ENCODE peak calls at places on chromosome 17, in four cellular contexts. P, X, G and U are unnamed samples.
A peak's percentile ranks its signal among the peaks of the same experiment; 100 is the strongest.

GRCh38 chr17:78316115-78316866 is 43.6 kb downstream of the SOCS3 start:
- DNase-seq in P (no peak), X (no peak), G (no peak), U (no peak)

GRCh38 chr17:47652570-47652969 is 2.9 kb downstream of the KPNB1 start:
- DNase-seq in P (no peak), X (no peak), G (no peak), U (no peak)

GRCh38 chr17:14748036-14748715 is 447.3 kb downstream of the HS3ST3B1 start:
- DNase-seq in P (no peak), X (no peak), G (no peak), U (no peak)

GRCh38 chr17:63277629-63278028 is 168.5 kb downstream of the CYB561 start:
- DNase-seq in P (no peak), X (no peak), G (no peak), U (no peak)

GRCh38 chr17:5237541-5238016 is 2.9 kb upstream of the SCIMP start:
- DNase-seq in P (peak; percentile 93), X (peak; percentile 81), G (peak; percentile 78), U (no peak)

GRCh38 chr17:38455288-38455915 is 27.1 kb downstream of the ARHGAP23 start:
- DNase-seq in P (no peak), X (no peak), G (no peak), U (no peak)

GRCh38 chr17:64306850-64307463 is 43.9 kb upstream of the TEX2 start:
- DNase-seq in P (no peak), X (peak; percentile 60), G (peak; percentile 84), U (no peak)

GRCh38 chr17:45867702-45868101 is 23.0 kb downstream of the SPPL2C start:
- DNase-seq in P (no peak), X (peak; percentile 20), G (peak; percentile 27), U (no peak)

GRCh38 chr17:4433515-4434031 is at the start of gene SPNS3:
- DNase-seq in P (no peak), X (no peak), G (no peak), U (no peak)

GRCh38 chr17:62819511-62820221 is 11.6 kb upstream of the MARCHF10 start:
- DNase-seq in P (no peak), X (peak; percentile 78), G (no peak), U (no peak)

GRCh38 chr17:80773243-80773991 is 218.2 kb upstream of the CHMP6 start:
- DNase-seq in P (no peak), X (no peak), G (no peak), U (no peak)

GRCh38 chr17:2195729-2196128 is 107.9 kb downstream of the SMG6 start:
- DNase-seq in P (peak; percentile 73), X (no peak), G (no peak), U (no peak)

GRCh38 chr17:16381496-16381820 is 567 bp downstream of the UBB start:
- DNase-seq in P (no peak), X (no peak), G (no peak), U (no peak)

GRCh38 chr17:60506312-60506711 is 19.7 kb downstream of the APPBP2 start:
- DNase-seq in P (no peak), X (peak; percentile 9), G (peak; percentile 26), U (no peak)

GRCh38 chr17:37774508-37774907 is 29.6 kb upstream of the HNF1B start:
- DNase-seq in P (peak; percentile 91), X (no peak), G (no peak), U (peak; percentile 46)

GRCh38 chr17:80527016-80527645 is 17.5 kb upstream of the RPTOR start:
- DNase-seq in P (no peak), X (no peak), G (no peak), U (no peak)

GRCh38 chr17:57582881-57583756 is 162.0 kb downstream of the CCDC182 start:
- DNase-seq in P (no peak), X (no peak), G (no peak), U (no peak)

GRCh38 chr17:48644910-48645557 is 18.9 kb upstream of the HOXB9 start:
- DNase-seq in P (no peak), X (no peak), G (no peak), U (no peak)

GRCh38 chr17:78185981-78186688 is 717 bp downstream of the TK1 start:
- DNase-seq in P (no peak), X (no peak), G (peak; percentile 72), U (no peak)

GRCh38 chr17:62627219-62627903 is at the start of gene MRC2:
- DNase-seq in P (no peak), X (no peak), G (peak; percentile 43), U (peak; percentile 58)

GRCh38 chr17:82615084-82616020 is 32.9 kb downstream of the WDR45B start:
- DNase-seq in P (no peak), X (peak; percentile 27), G (peak; percentile 39), U (no peak)

GRCh38 chr17:7225711-7226331 is 6.1 kb downstream of the ACADVL start:
- DNase-seq in P (no peak), X (no peak), G (no peak), U (no peak)

GRCh38 chr17:828761-829160 is 46.6 kb downstream of the MRM3 start:
- DNase-seq in P (no peak), X (no peak), G (no peak), U (no peak)

GRCh38 chr17:79834575-79835469 is 4.4 kb downstream of the CBX4 start:
- DNase-seq in P (no peak), X (no peak), G (peak; percentile 69), U (no peak)

GRCh38 chr17:15930426-15930825 is 14.5 kb upstream of the ADORA2B start:
- DNase-seq in P (no peak), X (no peak), G (no peak), U (no peak)

GRCh38 chr17:12900474-12900873 is 111.2 kb downstream of the ARHGAP44 start:
- DNase-seq in P (no peak), X (no peak), G (no peak), U (no peak)

GRCh38 chr17:20095366-20096080 is 86.4 kb downstream of the SPECC1 start:
- DNase-seq in P (no peak), X (peak; percentile 43), G (peak; percentile 38), U (no peak)

DNA sequence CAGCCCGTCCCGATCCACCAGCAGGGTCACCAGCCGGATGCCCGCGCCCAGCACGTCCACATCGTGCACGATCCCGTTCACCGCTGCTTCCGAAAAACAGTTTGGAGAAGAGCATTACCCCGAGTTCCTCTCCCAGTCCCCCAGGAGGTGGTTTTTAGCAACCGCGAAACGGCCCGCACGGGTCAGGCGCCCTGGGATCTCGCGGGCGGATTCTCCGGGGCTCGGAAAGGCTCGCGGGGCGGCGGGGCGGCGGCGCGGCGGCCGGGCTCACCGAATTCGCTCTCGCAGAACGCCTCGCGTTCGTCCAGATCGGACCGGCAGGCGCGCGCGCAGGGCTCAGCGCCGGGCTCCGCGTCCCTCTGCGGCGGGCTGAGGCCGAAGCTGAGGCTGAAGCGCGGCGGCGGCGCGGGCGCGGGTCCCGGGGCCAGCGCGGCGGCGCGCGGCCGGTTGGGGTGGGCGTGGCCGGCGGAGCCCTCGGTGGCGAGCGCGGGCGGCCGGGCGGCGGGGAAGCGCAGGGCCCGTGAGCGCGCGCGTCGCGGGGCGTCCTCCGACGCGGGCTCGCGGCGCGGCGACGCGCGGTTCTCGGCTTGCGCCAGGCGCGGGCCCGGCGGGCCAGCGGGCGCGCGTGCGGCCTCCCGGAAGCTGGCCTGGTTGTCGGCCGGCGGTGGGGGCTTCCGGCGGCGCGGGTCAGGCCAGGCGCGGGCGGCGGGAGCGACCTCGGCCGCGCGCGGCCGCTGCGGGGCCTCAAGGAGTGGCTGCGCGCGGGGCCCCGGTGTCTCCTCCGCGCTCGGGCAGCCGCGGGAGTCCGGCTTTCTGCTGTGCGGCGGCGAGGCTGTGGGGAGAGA is 2.9 kb downstream of the C17orf58 start:
- DNase-seq in P (no peak), X (peak; percentile 68), G (peak; percentile 91), U (peak; percentile 65)
- TF ChIP-seq POLR2A in P (peak; percentile 76), X (peak; percentile 41), G (peak; percentile 85), U (peak; percentile 55)

GRCh38 chr17:74569392-74570003 is 2.2 kb upstream of the CD300H start:
- DNase-seq in P (no peak), X (no peak), G (peak; percentile 21), U (no peak)
- TF ChIP-seq TAF1 in P (no peak), X (no peak), G (no peak), U (no peak)

GRCh38 chr17:35006345-35006744 is 26.0 kb downstream of the LIG3 start:
- DNase-seq in P (no peak), X (no peak), G (no peak), U (no peak)
- TF ChIP-seq POLR2AphosphoS5 in P (peak; percentile 60), X (peak; percentile 34), G (no peak), U (peak; percentile 21)

DNA sequence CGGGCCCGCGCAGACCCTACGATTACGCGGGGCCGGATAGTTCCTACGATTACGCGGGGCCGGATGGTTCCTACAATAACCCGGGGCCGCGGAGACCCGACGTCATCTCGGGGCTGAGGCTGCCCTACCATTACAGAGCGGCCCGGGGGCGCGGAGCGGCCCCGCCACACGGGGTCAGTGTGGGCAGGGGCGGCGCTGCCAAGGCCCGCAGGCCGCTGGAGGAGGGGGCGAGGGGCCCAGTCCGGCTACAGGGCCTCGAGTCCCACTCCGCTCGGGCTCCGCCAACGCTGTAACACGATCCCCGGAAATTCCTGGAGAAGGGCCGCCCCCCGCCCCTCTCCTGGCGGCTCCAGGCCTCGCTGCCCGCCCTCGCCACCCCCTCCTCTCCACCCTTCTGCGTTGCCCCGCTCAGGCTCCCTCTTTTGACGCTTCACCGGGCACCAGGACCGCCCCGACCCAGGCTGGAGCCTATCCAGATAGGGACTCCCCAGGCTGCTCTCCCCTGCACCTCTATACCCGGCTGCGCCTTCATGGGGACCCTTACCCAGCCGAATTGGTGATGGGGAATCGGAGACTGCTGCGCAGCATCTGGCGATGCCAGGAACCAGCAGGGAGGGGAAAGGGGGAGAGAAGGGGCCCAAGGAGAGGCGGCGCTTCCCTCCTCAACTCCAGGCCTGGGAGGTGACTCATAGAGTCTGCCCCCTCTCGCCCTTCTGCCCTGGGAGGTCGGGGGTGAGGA is at the start of gene RAB34:
- DNase-seq in P (no peak), X (no peak), G (no peak), U (no peak)
- TF ChIP-seq POLR2A in P (peak; percentile 11), X (no peak), G (no peak), U (no peak)